ENCODE peak calls at places on chromosomes 6 and 20, in six cellular contexts. Y is fibroblast of pulmonary artery, X is fibroblast of mammary gland, F is tibial artery, D is Calu3, E is cardiac fibroblast. C is an unnamed sample.
A peak's percentile ranks its signal among the peaks of the same experiment; 100 is the strongest.

GRCh38 chr20:44017905-44018683 is 103.4 kb downstream of the TOX2 start:
- DNase-seq in X (peak; percentile 87), D (peak; percentile 85), Y (peak; percentile 79), F (peak; percentile 46), E (peak; percentile 75), C (peak; percentile 79)

GRCh38 chr20:10783660-10784336 is 110.0 kb upstream of the JAG1 start:
- DNase-seq in E (peak; percentile 50), X (no peak), F (no peak), Y (peak; percentile 47), D (no peak), C (no peak)

GRCh38 chr6:157644043-157644810 is 178.8 kb upstream of the SNX9 start:
- DNase-seq in F (peak; percentile 40), E (peak; percentile 34), Y (peak; percentile 24), D (no peak), X (no peak), C (peak; percentile 39)

GRCh38 chr6:160275511-160276003 is 16.9 kb upstream of the SLC22A2 start:
- DNase-seq in E (no peak), X (no peak), Y (no peak), F (no peak), D (no peak), C (peak; percentile 1)

GRCh38 chr20:35190556-35190955 is 18.7 kb downstream of the PROCR start:
- DNase-seq in E (no peak), X (no peak), F (no peak), Y (no peak), D (no peak), C (no peak)

GRCh38 chr6:80382796-80383195 is 276.3 kb downstream of the BCKDHB start:
- DNase-seq in F (no peak), Y (peak; percentile 58), D (no peak), X (no peak), E (peak; percentile 68), C (no peak)

GRCh38 chr20:45470939-45471338 is 1.4 kb downstream of the WFDC2 start:
- DNase-seq in X (peak; percentile 6), F (no peak), D (no peak), E (peak; percentile 13), Y (peak; percentile 6), C (no peak)

GRCh38 chr6:24313477-24314141 is 44.2 kb downstream of the DCDC2 start:
- DNase-seq in E (peak; percentile 86), F (no peak), Y (peak; percentile 93), X (peak; percentile 14), D (peak; percentile 69), C (peak; percentile 50)

DNA sequence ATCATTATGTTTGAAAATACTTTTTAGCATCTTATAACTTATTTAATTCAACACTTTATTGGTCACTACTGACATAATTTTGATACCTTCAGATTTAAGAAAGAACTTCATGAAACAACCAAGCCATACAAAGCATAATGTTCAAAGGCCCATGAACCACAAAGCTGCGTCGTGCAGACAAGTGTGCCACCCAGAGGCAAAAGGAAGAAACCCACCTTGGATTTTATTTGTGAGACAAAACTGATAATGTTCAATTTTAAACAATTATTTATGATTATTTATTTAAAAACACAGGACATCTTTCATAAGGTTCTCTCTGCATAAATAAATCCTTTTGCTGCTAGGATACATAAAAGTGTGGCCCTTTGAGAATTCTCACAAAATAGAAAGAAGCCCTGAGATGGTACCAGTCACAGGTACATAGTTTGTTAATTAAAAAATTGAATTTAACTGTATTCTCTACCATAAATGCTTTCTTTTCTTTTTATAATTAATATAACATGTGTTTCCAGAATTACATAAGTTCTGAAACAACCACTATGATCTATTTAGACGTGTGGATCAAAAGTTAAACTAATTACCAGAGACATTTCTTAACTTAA is 143.7 kb downstream of the RALGAPA2 start:
- DNase-seq in D (peak; percentile 1), E (peak; percentile 65), X (peak; percentile 58), Y (peak; percentile 68), F (no peak), C (peak; percentile 50)
- TF ChIP-seq CTCF in D (no peak), E (peak; percentile 70), X (peak; percentile 77), Y (peak; percentile 76), F (peak; percentile 53), C (peak; percentile 88)

GRCh38 chr6:10081075-10081474 is 333.8 kb downstream of the TFAP2A start:
- DNase-seq in E (no peak), D (no peak), Y (no peak), X (no peak), F (no peak), C (no peak)

GRCh38 chr6:10082385-10082784 is 332.5 kb downstream of the TFAP2A start:
- DNase-seq in D (no peak), X (no peak), Y (no peak), E (no peak), F (no peak), C (no peak)

GRCh38 chr6:10081957-10082356 is 332.9 kb downstream of the TFAP2A start:
- DNase-seq in F (no peak), X (no peak), E (no peak), Y (no peak), D (no peak), C (no peak)

GRCh38 chr6:10080561-10080960 is 334.3 kb downstream of the TFAP2A start:
- DNase-seq in X (no peak), Y (no peak), E (no peak), D (no peak), F (no peak), C (no peak)

DNA sequence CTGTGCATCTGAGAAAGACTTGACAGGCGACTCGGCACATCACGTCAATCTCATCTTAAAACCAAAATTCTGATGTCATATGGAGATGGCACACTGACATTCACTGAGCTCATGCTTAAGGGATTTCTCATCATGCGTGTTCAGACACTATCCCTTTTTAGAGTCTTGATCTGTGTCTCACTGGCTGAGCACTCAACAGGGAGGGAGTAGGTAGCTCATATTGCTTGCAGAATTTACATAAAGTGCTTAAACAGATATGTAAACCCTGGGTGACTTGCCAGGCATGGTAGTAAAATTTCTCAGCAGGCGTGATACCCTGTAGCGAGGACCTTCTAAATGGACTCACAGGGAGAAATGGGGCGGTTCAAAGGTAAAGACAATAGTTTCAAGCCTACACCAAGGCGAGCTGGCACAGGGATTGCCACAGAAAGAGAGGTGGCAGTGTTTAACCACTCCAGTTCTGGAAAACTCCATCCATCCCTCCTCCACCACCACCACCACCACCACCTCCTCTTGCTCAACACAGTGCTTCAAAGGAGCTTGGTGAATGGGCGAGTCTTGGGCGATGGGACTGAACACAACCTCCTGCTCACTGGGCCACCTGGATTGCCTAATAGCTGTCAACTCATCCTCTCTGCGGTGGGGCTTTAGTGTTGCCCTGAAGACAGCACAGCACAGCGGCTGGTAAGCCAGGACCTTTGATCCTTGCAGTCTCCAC is 330.4 kb downstream of the TFAP2A start:
- DNase-seq in F (no peak), D (no peak), Y (no peak), X (no peak), E (no peak), C (no peak)
- TF ChIP-seq CTCF in F (no peak), D (no peak), Y (no peak), X (no peak), E (no peak), C (no peak)

DNA sequence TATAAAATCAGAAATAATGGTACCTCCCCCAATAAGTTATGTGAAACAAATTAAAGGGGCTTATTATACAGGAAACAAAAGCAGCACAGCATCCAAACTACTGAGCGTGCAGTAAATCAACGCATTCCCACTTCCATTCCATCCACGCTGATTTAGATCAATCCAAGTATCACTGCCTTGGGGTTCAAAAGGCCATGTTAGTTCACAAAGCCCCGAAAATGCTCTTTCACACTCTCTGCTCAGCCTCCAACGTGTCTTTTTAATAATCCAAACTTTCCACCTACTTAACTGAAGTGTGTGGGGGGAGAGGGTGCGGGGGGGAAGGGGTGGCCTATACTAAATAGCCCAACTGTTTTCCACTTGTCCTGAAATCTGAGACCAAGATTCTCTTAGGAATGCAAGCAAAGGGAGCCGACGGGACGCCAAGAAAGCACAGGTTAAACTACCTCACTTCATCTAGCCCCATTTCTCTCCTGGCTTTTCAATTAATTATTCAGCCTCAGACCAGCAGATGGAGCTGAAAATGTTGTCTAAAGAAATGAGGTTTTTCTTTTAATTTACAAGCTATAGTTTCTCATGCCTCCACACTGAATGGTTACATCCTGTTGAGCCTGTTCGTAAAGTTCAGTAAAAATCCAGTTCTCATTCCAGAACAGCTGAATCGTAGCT is 1.1 kb upstream of the NXT1 start:
- DNase-seq in D (no peak), E (no peak), X (peak; percentile 52), F (no peak), Y (no peak), C (no peak)
- TF ChIP-seq CTCF in D (no peak), E (peak; percentile 44), X (peak; percentile 47), F (peak; percentile 59), Y (peak; percentile 45), C (peak; percentile 55)

GRCh38 chr20:49982346-49983122 is at the start of gene SNAI1:
- DNase-seq in E (peak; percentile 92), Y (peak; percentile 90), D (peak; percentile 89), X (peak; percentile 76), F (peak; percentile 62), C (peak; percentile 78)
- TF ChIP-seq CTCF in E (peak; percentile 23), Y (peak; percentile 33), D (peak; percentile 80), X (no peak), F (peak; percentile 20), C (peak; percentile 21)

DNA sequence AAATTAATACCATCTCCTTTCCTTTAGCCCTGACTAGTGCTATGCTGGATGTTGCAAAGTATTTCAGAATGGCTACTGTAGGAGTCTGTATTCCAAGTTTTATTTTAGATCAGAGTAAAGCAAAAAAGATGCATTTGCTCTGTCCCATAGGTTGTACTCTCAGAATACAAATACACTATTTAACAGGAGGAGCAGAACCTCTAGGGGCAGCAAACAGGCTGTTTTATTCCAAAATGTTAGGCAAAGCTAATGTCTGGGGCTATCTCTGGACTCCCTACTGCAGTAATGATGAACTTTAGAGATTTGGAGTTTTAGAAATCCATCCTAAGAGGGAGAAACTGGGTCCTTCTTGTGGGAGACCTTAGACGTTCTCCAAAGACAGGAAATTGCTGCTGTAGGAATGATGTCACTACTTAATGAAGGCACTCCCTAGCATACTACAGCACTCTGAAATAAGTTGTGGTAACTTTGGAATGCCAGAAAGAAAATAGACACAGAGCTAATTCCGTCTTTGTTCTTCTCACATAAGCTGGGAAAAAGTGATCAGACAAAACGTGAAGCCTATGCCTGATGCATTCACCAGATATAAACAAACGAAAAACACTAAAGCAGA is 392.4 kb upstream of the HS3ST5 start:
- DNase-seq in F (no peak), D (no peak), X (no peak), Y (no peak), E (no peak), C (no peak)
- TF ChIP-seq CTCF in F (no peak), D (no peak), X (no peak), Y (no peak), E (no peak), C (no peak)

C was measured in AG10803.